ENCODE peak calls at places on chromosome 6, in eight cellular contexts. One of them, this sample, is unnamed.

GRCh38 chr6:159529820-159530405 is 163.1 kb downstream of the SOD2 start:
- DNase-seq in Kasumi-1: no peak
- DNase-seq in osteocyte: no peak
- DNase-seq in HTR-8/SVneo: no peak
- DNase-seq in psoas muscle: no peak
- DNase-seq in mesothelial cell of epicardium: no peak
- DNase-seq in choroid plexus epithelial cell: no peak
- DNase-seq in NCI-H1092 treated with DMSO at 0.1 percent for 48 hours: no peak
- DNase-seq in this sample: no peak

GRCh38 chr6:113668712-113669408 is 188.3 kb upstream of the MARCKS start:
- DNase-seq in Kasumi-1: no peak
- DNase-seq in osteocyte: no peak
- DNase-seq in HTR-8/SVneo: no peak
- DNase-seq in psoas muscle: no peak
- DNase-seq in mesothelial cell of epicardium: no peak
- DNase-seq in choroid plexus epithelial cell: no peak
- DNase-seq in NCI-H1092 treated with DMSO at 0.1 percent for 48 hours: no peak
- DNase-seq in this sample: no peak

GRCh38 chr6:112701201-112701600 is 354.1 kb downstream of the RFPL4B start:
- DNase-seq in Kasumi-1: no peak
- DNase-seq in osteocyte: no peak
- DNase-seq in HTR-8/SVneo: peak
- DNase-seq in psoas muscle: peak
- DNase-seq in mesothelial cell of epicardium: peak
- DNase-seq in choroid plexus epithelial cell: peak
- DNase-seq in NCI-H1092 treated with DMSO at 0.1 percent for 48 hours: no peak
- DNase-seq in this sample: no peak

GRCh38 chr6:71533939-71534379 is 245.3 kb downstream of the OGFRL1 start:
- DNase-seq in Kasumi-1: peak
- DNase-seq in osteocyte: no peak
- DNase-seq in HTR-8/SVneo: peak
- DNase-seq in psoas muscle: no peak
- DNase-seq in mesothelial cell of epicardium: no peak
- DNase-seq in choroid plexus epithelial cell: peak
- DNase-seq in NCI-H1092 treated with DMSO at 0.1 percent for 48 hours: no peak
- DNase-seq in this sample: no peak

GRCh38 chr6:75460636-75461035 is 33.0 kb downstream of the FILIP1 start:
- DNase-seq in Kasumi-1: no peak
- DNase-seq in osteocyte: no peak
- DNase-seq in HTR-8/SVneo: no peak
- DNase-seq in psoas muscle: no peak
- DNase-seq in mesothelial cell of epicardium: no peak
- DNase-seq in choroid plexus epithelial cell: peak
- DNase-seq in NCI-H1092 treated with DMSO at 0.1 percent for 48 hours: no peak
- DNase-seq in this sample: peak

GRCh38 chr6:37618916-37619605 is 78.6 kb downstream of the MDGA1 start:
- DNase-seq in Kasumi-1: peak
- DNase-seq in osteocyte: no peak
- DNase-seq in HTR-8/SVneo: no peak
- DNase-seq in psoas muscle: no peak
- DNase-seq in mesothelial cell of epicardium: no peak
- DNase-seq in choroid plexus epithelial cell: no peak
- DNase-seq in NCI-H1092 treated with DMSO at 0.1 percent for 48 hours: no peak
- DNase-seq in this sample: no peak

GRCh38 chr6:88380083-88380482 is 213.9 kb upstream of the CNR1 start:
- DNase-seq in Kasumi-1: peak
- DNase-seq in osteocyte: no peak
- DNase-seq in HTR-8/SVneo: peak
- DNase-seq in psoas muscle: peak
- DNase-seq in mesothelial cell of epicardium: no peak
- DNase-seq in choroid plexus epithelial cell: peak
- DNase-seq in NCI-H1092 treated with DMSO at 0.1 percent for 48 hours: no peak
- DNase-seq in this sample: peak

GRCh38 chr6:121951077-121951476 is 448.4 kb upstream of the HSF2 start:
- DNase-seq in Kasumi-1: no peak
- DNase-seq in osteocyte: no peak
- DNase-seq in HTR-8/SVneo: no peak
- DNase-seq in psoas muscle: no peak
- DNase-seq in mesothelial cell of epicardium: no peak
- DNase-seq in choroid plexus epithelial cell: no peak
- DNase-seq in NCI-H1092 treated with DMSO at 0.1 percent for 48 hours: no peak
- DNase-seq in this sample: no peak

GRCh38 chr6:152091851-152092341 is 284.4 kb downstream of the ESR1 start:
- DNase-seq in Kasumi-1: no peak
- DNase-seq in osteocyte: no peak
- DNase-seq in HTR-8/SVneo: no peak
- DNase-seq in psoas muscle: no peak
- DNase-seq in mesothelial cell of epicardium: no peak
- DNase-seq in choroid plexus epithelial cell: peak
- DNase-seq in NCI-H1092 treated with DMSO at 0.1 percent for 48 hours: no peak
- DNase-seq in this sample: peak

GRCh38 chr6:33589723-33590530 is 9.9 kb upstream of the BAK1 start:
- DNase-seq in Kasumi-1: peak
- DNase-seq in osteocyte: no peak
- DNase-seq in HTR-8/SVneo: peak
- DNase-seq in psoas muscle: peak
- DNase-seq in mesothelial cell of epicardium: peak
- DNase-seq in choroid plexus epithelial cell: peak
- DNase-seq in NCI-H1092 treated with DMSO at 0.1 percent for 48 hours: peak
- DNase-seq in this sample: peak

GRCh38 chr6:143368426-143368825 is 82.1 kb downstream of the ADAT2 start:
- DNase-seq in Kasumi-1: no peak
- DNase-seq in osteocyte: no peak
- DNase-seq in HTR-8/SVneo: no peak
- DNase-seq in psoas muscle: no peak
- DNase-seq in mesothelial cell of epicardium: no peak
- DNase-seq in choroid plexus epithelial cell: peak
- DNase-seq in NCI-H1092 treated with DMSO at 0.1 percent for 48 hours: no peak
- DNase-seq in this sample: peak

GRCh38 chr6:169799474-169799926 is 48.1 kb downstream of the ERMARD start:
- DNase-seq in Kasumi-1: no peak
- DNase-seq in osteocyte: peak
- DNase-seq in HTR-8/SVneo: no peak
- DNase-seq in psoas muscle: no peak
- DNase-seq in mesothelial cell of epicardium: no peak
- DNase-seq in choroid plexus epithelial cell: no peak
- DNase-seq in NCI-H1092 treated with DMSO at 0.1 percent for 48 hours: no peak
- DNase-seq in this sample: no peak

GRCh38 chr6:14966111-14966901 is 279.6 kb upstream of the JARID2 start:
- DNase-seq in Kasumi-1: no peak
- DNase-seq in osteocyte: no peak
- DNase-seq in HTR-8/SVneo: no peak
- DNase-seq in psoas muscle: no peak
- DNase-seq in mesothelial cell of epicardium: no peak
- DNase-seq in choroid plexus epithelial cell: no peak
- DNase-seq in NCI-H1092 treated with DMSO at 0.1 percent for 48 hours: no peak
- DNase-seq in this sample: no peak

GRCh38 chr6:68741501-68742343 is 106.6 kb downstream of the ADGRB3 start:
- DNase-seq in Kasumi-1: no peak
- DNase-seq in osteocyte: no peak
- DNase-seq in HTR-8/SVneo: no peak
- DNase-seq in psoas muscle: no peak
- DNase-seq in mesothelial cell of epicardium: no peak
- DNase-seq in choroid plexus epithelial cell: no peak
- DNase-seq in NCI-H1092 treated with DMSO at 0.1 percent for 48 hours: no peak
- DNase-seq in this sample: no peak

GRCh38 chr6:157656437-157657005 is 166.5 kb upstream of the SNX9 start:
- DNase-seq in Kasumi-1: no peak
- DNase-seq in osteocyte: no peak
- DNase-seq in HTR-8/SVneo: peak
- DNase-seq in psoas muscle: no peak
- DNase-seq in mesothelial cell of epicardium: no peak
- DNase-seq in choroid plexus epithelial cell: no peak
- DNase-seq in NCI-H1092 treated with DMSO at 0.1 percent for 48 hours: no peak
- DNase-seq in this sample: no peak

GRCh38 chr6:134937426-134937825 is 12.5 kb downstream of the ALDH8A1 start:
- DNase-seq in Kasumi-1: no peak
- DNase-seq in osteocyte: no peak
- DNase-seq in HTR-8/SVneo: no peak
- DNase-seq in psoas muscle: no peak
- DNase-seq in mesothelial cell of epicardium: no peak
- DNase-seq in choroid plexus epithelial cell: no peak
- DNase-seq in NCI-H1092 treated with DMSO at 0.1 percent for 48 hours: no peak
- DNase-seq in this sample: no peak

GRCh38 chr6:139426795-139427194 is 52.3 kb upstream of the CITED2 start:
- DNase-seq in Kasumi-1: no peak
- DNase-seq in osteocyte: no peak
- DNase-seq in HTR-8/SVneo: no peak
- DNase-seq in psoas muscle: no peak
- DNase-seq in mesothelial cell of epicardium: no peak
- DNase-seq in choroid plexus epithelial cell: no peak
- DNase-seq in NCI-H1092 treated with DMSO at 0.1 percent for 48 hours: no peak
- DNase-seq in this sample: no peak

GRCh38 chr6:112464901-112465661 is 118.0 kb downstream of the RFPL4B start:
- DNase-seq in Kasumi-1: no peak
- DNase-seq in osteocyte: no peak
- DNase-seq in HTR-8/SVneo: no peak
- DNase-seq in psoas muscle: no peak
- DNase-seq in mesothelial cell of epicardium: no peak
- DNase-seq in choroid plexus epithelial cell: no peak
- DNase-seq in NCI-H1092 treated with DMSO at 0.1 percent for 48 hours: no peak
- DNase-seq in this sample: no peak

GRCh38 chr6:68139130-68139529 is 496.0 kb upstream of the ADGRB3 start:
- DNase-seq in Kasumi-1: no peak
- DNase-seq in osteocyte: no peak
- DNase-seq in HTR-8/SVneo: no peak
- DNase-seq in psoas muscle: no peak
- DNase-seq in mesothelial cell of epicardium: no peak
- DNase-seq in choroid plexus epithelial cell: no peak
- DNase-seq in NCI-H1092 treated with DMSO at 0.1 percent for 48 hours: no peak
- DNase-seq in this sample: no peak

GRCh38 chr6:145532361-145532760 is 203.0 kb downstream of the EPM2A start:
- DNase-seq in Kasumi-1: no peak
- DNase-seq in osteocyte: no peak
- DNase-seq in HTR-8/SVneo: no peak
- DNase-seq in psoas muscle: no peak
- DNase-seq in mesothelial cell of epicardium: no peak
- DNase-seq in choroid plexus epithelial cell: no peak
- DNase-seq in NCI-H1092 treated with DMSO at 0.1 percent for 48 hours: no peak
- DNase-seq in this sample: no peak

GRCh38 chr6:154247119-154247814 is 109.3 kb downstream of the IPCEF1 start:
- DNase-seq in Kasumi-1: peak
- DNase-seq in osteocyte: no peak
- DNase-seq in HTR-8/SVneo: no peak
- DNase-seq in psoas muscle: no peak
- DNase-seq in mesothelial cell of epicardium: no peak
- DNase-seq in choroid plexus epithelial cell: peak
- DNase-seq in NCI-H1092 treated with DMSO at 0.1 percent for 48 hours: peak
- DNase-seq in this sample: no peak

GRCh38 chr6:26186652-26187051 is 99.4 kb downstream of the HFE start:
- DNase-seq in Kasumi-1: no peak
- DNase-seq in osteocyte: no peak
- DNase-seq in HTR-8/SVneo: no peak
- DNase-seq in psoas muscle: no peak
- DNase-seq in mesothelial cell of epicardium: no peak
- DNase-seq in choroid plexus epithelial cell: no peak
- DNase-seq in NCI-H1092 treated with DMSO at 0.1 percent for 48 hours: no peak
- DNase-seq in this sample: no peak

GRCh38 chr6:160927416-160927815 is 64.2 kb upstream of the MAP3K4 start:
- DNase-seq in Kasumi-1: no peak
- DNase-seq in osteocyte: no peak
- DNase-seq in HTR-8/SVneo: no peak
- DNase-seq in psoas muscle: no peak
- DNase-seq in mesothelial cell of epicardium: no peak
- DNase-seq in choroid plexus epithelial cell: no peak
- DNase-seq in NCI-H1092 treated with DMSO at 0.1 percent for 48 hours: no peak
- DNase-seq in this sample: no peak

GRCh38 chr6:16810411-16810810 is 49.2 kb upstream of the ATXN1 start:
- DNase-seq in Kasumi-1: no peak
- DNase-seq in osteocyte: no peak
- DNase-seq in HTR-8/SVneo: no peak
- DNase-seq in psoas muscle: no peak
- DNase-seq in mesothelial cell of epicardium: no peak
- DNase-seq in choroid plexus epithelial cell: no peak
- DNase-seq in NCI-H1092 treated with DMSO at 0.1 percent for 48 hours: no peak
- DNase-seq in this sample: no peak

GRCh38 chr6:127538750-127539264 is 19.7 kb upstream of the MTCL3 start:
- DNase-seq in Kasumi-1: no peak
- DNase-seq in osteocyte: no peak
- DNase-seq in HTR-8/SVneo: no peak
- DNase-seq in psoas muscle: no peak
- DNase-seq in mesothelial cell of epicardium: no peak
- DNase-seq in choroid plexus epithelial cell: no peak
- DNase-seq in NCI-H1092 treated with DMSO at 0.1 percent for 48 hours: no peak
- DNase-seq in this sample: no peak

GRCh38 chr6:49766762-49767161 is 20.3 kb downstream of the PGK2 start:
- DNase-seq in Kasumi-1: no peak
- DNase-seq in osteocyte: no peak
- DNase-seq in HTR-8/SVneo: no peak
- DNase-seq in psoas muscle: no peak
- DNase-seq in mesothelial cell of epicardium: no peak
- DNase-seq in choroid plexus epithelial cell: no peak
- DNase-seq in NCI-H1092 treated with DMSO at 0.1 percent for 48 hours: no peak
- DNase-seq in this sample: no peak

GRCh38 chr6:153081914-153082313 is 49.2 kb downstream of the RGS17 start:
- DNase-seq in Kasumi-1: no peak
- DNase-seq in osteocyte: no peak
- DNase-seq in HTR-8/SVneo: no peak
- DNase-seq in psoas muscle: no peak
- DNase-seq in mesothelial cell of epicardium: no peak
- DNase-seq in choroid plexus epithelial cell: no peak
- DNase-seq in NCI-H1092 treated with DMSO at 0.1 percent for 48 hours: no peak
- DNase-seq in this sample: no peak

GRCh38 chr6:78701407-78701806 is 165.9 kb upstream of the IRAK1BP1 start:
- DNase-seq in Kasumi-1: no peak
- DNase-seq in osteocyte: no peak
- DNase-seq in HTR-8/SVneo: peak
- DNase-seq in psoas muscle: no peak
- DNase-seq in mesothelial cell of epicardium: no peak
- DNase-seq in choroid plexus epithelial cell: peak
- DNase-seq in NCI-H1092 treated with DMSO at 0.1 percent for 48 hours: no peak
- DNase-seq in this sample: peak

GRCh38 chr6:29553268-29554057 is 6.1 kb downstream of the UBD start:
- DNase-seq in Kasumi-1: no peak
- DNase-seq in osteocyte: no peak
- DNase-seq in HTR-8/SVneo: no peak
- DNase-seq in psoas muscle: peak
- DNase-seq in mesothelial cell of epicardium: peak
- DNase-seq in choroid plexus epithelial cell: peak
- DNase-seq in NCI-H1092 treated with DMSO at 0.1 percent for 48 hours: no peak
- DNase-seq in this sample: peak

GRCh38 chr6:130020892-130021483 is 2.6 kb downstream of the L3MBTL3 start:
- DNase-seq in Kasumi-1: peak
- DNase-seq in osteocyte: peak
- DNase-seq in HTR-8/SVneo: peak
- DNase-seq in psoas muscle: peak
- DNase-seq in mesothelial cell of epicardium: peak
- DNase-seq in choroid plexus epithelial cell: peak
- DNase-seq in NCI-H1092 treated with DMSO at 0.1 percent for 48 hours: peak
- DNase-seq in this sample: peak

GRCh38 chr6:19836799-19837510 is at the start of gene ID4:
- DNase-seq in Kasumi-1: no peak
- DNase-seq in osteocyte: peak
- DNase-seq in HTR-8/SVneo: peak
- DNase-seq in psoas muscle: peak
- DNase-seq in mesothelial cell of epicardium: peak
- DNase-seq in choroid plexus epithelial cell: peak
- DNase-seq in NCI-H1092 treated with DMSO at 0.1 percent for 48 hours: peak
- DNase-seq in this sample: no peak

GRCh38 chr6:150717419-150717818 is 117.7 kb downstream of the PLEKHG1 start:
- DNase-seq in Kasumi-1: no peak
- DNase-seq in osteocyte: no peak
- DNase-seq in HTR-8/SVneo: no peak
- DNase-seq in psoas muscle: no peak
- DNase-seq in mesothelial cell of epicardium: no peak
- DNase-seq in choroid plexus epithelial cell: no peak
- DNase-seq in NCI-H1092 treated with DMSO at 0.1 percent for 48 hours: no peak
- DNase-seq in this sample: peak

GRCh38 chr6:1679691-1680068 is 70.0 kb downstream of the FOXC1 start:
- DNase-seq in Kasumi-1: no peak
- DNase-seq in osteocyte: no peak
- DNase-seq in HTR-8/SVneo: no peak
- DNase-seq in psoas muscle: no peak
- DNase-seq in mesothelial cell of epicardium: no peak
- DNase-seq in choroid plexus epithelial cell: no peak
- DNase-seq in NCI-H1092 treated with DMSO at 0.1 percent for 48 hours: no peak
- DNase-seq in this sample: no peak

GRCh38 chr6:121817141-121817540 is 381.7 kb downstream of the GJA1 start:
- DNase-seq in Kasumi-1: no peak
- DNase-seq in osteocyte: no peak
- DNase-seq in HTR-8/SVneo: no peak
- DNase-seq in psoas muscle: no peak
- DNase-seq in mesothelial cell of epicardium: no peak
- DNase-seq in choroid plexus epithelial cell: peak
- DNase-seq in NCI-H1092 treated with DMSO at 0.1 percent for 48 hours: no peak
- DNase-seq in this sample: no peak

This sample was measured in foreskin keratinocyte.